ENCODE peak calls at places on chromosome 1, in four cellular contexts. One of them, this sample, is unnamed.

GRCh38 chr1:153614906-153615305 is 1.2 kb downstream of the S100A14 start:
- DNase-seq in ovary: no peak
- DNase-seq in suprapubic skin: no peak
- DNase-seq in IMR-90: no peak
- DNase-seq in this sample: no peak

GRCh38 chr1:37755290-37755689 is 9.6 kb downstream of the EPHA10 start:
- DNase-seq in ovary: no peak
- DNase-seq in suprapubic skin: no peak
- DNase-seq in IMR-90: no peak
- DNase-seq in this sample: no peak

GRCh38 chr1:234612352-234613127 is 2.6 kb upstream of the IRF2BP2 start:
- DNase-seq in ovary: peak; percentile 84
- DNase-seq in suprapubic skin: peak; percentile 93
- DNase-seq in IMR-90: peak; percentile 99
- DNase-seq in this sample: no peak

GRCh38 chr1:8889103-8889846 is 10.8 kb upstream of the ENO1 start:
- DNase-seq in ovary: no peak
- DNase-seq in suprapubic skin: no peak
- DNase-seq in IMR-90: no peak
- DNase-seq in this sample: no peak

GRCh38 chr1:234681990-234682389 is 72.0 kb upstream of the IRF2BP2 start:
- DNase-seq in ovary: no peak
- DNase-seq in suprapubic skin: no peak
- DNase-seq in IMR-90: no peak
- DNase-seq in this sample: no peak

GRCh38 chr1:198113302-198113701 is 43.5 kb upstream of the NEK7 start:
- DNase-seq in ovary: no peak
- DNase-seq in suprapubic skin: no peak
- DNase-seq in IMR-90: peak; percentile 76
- DNase-seq in this sample: no peak

GRCh38 chr1:116573388-116574100 is 2.7 kb upstream of the CD58 start:
- DNase-seq in ovary: no peak
- DNase-seq in suprapubic skin: no peak
- DNase-seq in IMR-90: peak; percentile 56
- DNase-seq in this sample: no peak

GRCh38 chr1:94773296-94773809 is 46.8 kb upstream of the SLC44A3 start:
- DNase-seq in ovary: no peak
- DNase-seq in suprapubic skin: no peak
- DNase-seq in IMR-90: no peak
- DNase-seq in this sample: no peak

GRCh38 chr1:113893267-113893666 is 5.9 kb upstream of the BCL2L15 start:
- DNase-seq in ovary: no peak
- DNase-seq in suprapubic skin: no peak
- DNase-seq in IMR-90: no peak
- DNase-seq in this sample: no peak

GRCh38 chr1:180136311-180136967 is 18.2 kb upstream of the QSOX1 start:
- DNase-seq in ovary: no peak
- DNase-seq in suprapubic skin: no peak
- DNase-seq in IMR-90: peak; percentile 35
- DNase-seq in this sample: no peak

GRCh38 chr1:3670823-3671251 is 18.5 kb downstream of the TP73 start:
- DNase-seq in ovary: no peak
- DNase-seq in suprapubic skin: no peak
- DNase-seq in IMR-90: no peak
- DNase-seq in this sample: no peak

GRCh38 chr1:42081475-42081874 is 71.7 kb upstream of the GUCA2B start:
- DNase-seq in ovary: no peak
- DNase-seq in suprapubic skin: no peak
- DNase-seq in IMR-90: no peak
- DNase-seq in this sample: no peak

GRCh38 chr1:204493145-204493881 is 1.3 kb downstream of the PIK3C2B start:
- DNase-seq in ovary: peak; percentile 57
- DNase-seq in suprapubic skin: peak; percentile 91
- DNase-seq in IMR-90: peak; percentile 33
- DNase-seq in this sample: peak; percentile 42

GRCh38 chr1:98688110-98688739 is 26.7 kb downstream of the SNX7 start:
- DNase-seq in ovary: no peak
- DNase-seq in suprapubic skin: no peak
- DNase-seq in IMR-90: no peak
- DNase-seq in this sample: no peak

GRCh38 chr1:154427173-154428139 is 22.3 kb downstream of the IL6R start:
- DNase-seq in ovary: no peak
- DNase-seq in suprapubic skin: no peak
- DNase-seq in IMR-90: peak; percentile 44
- DNase-seq in this sample: no peak

GRCh38 chr1:245956225-245956624 is 550.9 kb downstream of the SMYD3 start:
- DNase-seq in ovary: no peak
- DNase-seq in suprapubic skin: no peak
- DNase-seq in IMR-90: peak; percentile 55
- DNase-seq in this sample: no peak

GRCh38 chr1:9630331-9631081 is 21.0 kb upstream of the PIK3CD start:
- DNase-seq in ovary: no peak
- DNase-seq in suprapubic skin: no peak
- DNase-seq in IMR-90: no peak
- DNase-seq in this sample: no peak

GRCh38 chr1:145730900-145731299 is 11.6 kb downstream of the CD160 start:
- DNase-seq in ovary: no peak
- DNase-seq in suprapubic skin: no peak
- DNase-seq in IMR-90: no peak
- DNase-seq in this sample: no peak

GRCh38 chr1:19163261-19163660 is 46.8 kb downstream of the UBR4 start:
- DNase-seq in ovary: no peak
- DNase-seq in suprapubic skin: no peak
- DNase-seq in IMR-90: peak; percentile 93
- DNase-seq in this sample: no peak

DNA sequence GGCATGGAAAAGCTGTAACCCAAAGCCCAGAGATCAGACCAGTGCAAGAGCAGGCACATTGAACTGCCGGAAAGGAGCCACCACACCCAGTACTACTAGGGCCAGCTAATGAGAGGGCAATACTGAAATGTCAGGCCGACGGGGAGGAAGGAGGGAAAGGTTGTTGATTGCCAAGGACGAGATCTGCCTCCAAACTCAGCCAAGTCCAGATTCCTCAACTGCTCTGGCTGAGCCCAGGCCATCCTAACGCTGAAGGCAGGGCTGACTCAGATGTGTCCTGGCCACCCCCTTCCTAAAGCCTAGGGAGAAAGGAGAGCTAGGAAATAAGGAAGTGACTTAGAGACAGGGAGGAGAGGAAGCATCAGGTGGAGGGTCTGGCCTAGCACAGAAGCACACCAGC is 42.1 kb upstream of the IPO9 start:
- DNase-seq in ovary: no peak
- DNase-seq in suprapubic skin: no peak
- DNase-seq in IMR-90: no peak
- DNase-seq in this sample: no peak
- H3K36me3 ChIP-seq in ovary: no peaks in the 10 kb centered on the region
- H3K36me3 ChIP-seq in suprapubic skin: peaks cover 44% of the 10 kb centered on the region
- H3K36me3 ChIP-seq in IMR-90: peaks cover 74% of the 10 kb centered on the region
- H3K36me3 ChIP-seq in this sample: peaks cover 9% of the 10 kb centered on the region

DNA sequence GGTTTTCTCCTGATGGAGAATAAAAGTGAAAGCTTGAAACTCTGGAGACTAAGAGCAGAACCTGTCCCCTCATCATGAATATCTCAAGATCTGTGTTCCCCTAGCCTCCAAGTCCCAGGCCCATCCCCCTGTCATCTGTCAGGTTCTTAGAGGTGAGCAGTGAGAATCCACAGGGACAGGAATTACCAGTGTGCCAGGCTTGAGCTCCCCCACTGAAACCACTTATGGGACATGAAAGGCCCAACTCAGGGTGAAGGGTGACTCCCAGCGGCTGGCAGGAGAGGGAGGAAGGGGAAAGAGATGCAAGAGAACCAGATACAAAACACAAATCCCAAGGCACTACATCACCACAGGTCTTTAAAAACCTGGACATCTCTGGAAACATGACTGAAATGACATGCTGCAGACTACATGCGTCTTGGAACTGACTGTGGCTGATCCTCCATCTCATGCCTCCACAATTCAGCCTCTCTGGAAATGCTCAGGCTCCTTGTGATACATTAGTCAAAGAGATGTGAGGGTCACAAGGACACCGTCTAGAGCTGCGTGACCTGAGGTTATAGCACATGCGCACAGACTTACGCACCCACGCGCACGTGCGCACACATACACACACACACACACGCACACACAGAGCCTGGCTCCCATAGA is 6.8 kb upstream of the LY9 start:
- DNase-seq in ovary: no peak
- DNase-seq in suprapubic skin: no peak
- DNase-seq in IMR-90: no peak
- DNase-seq in this sample: no peak
- H3K27me3 ChIP-seq in ovary: no peaks in the 10 kb centered on the region
- H3K27me3 ChIP-seq in suprapubic skin: no peaks in the 10 kb centered on the region
- H3K27me3 ChIP-seq in IMR-90: no peaks in the 10 kb centered on the region
- H3K27me3 ChIP-seq in this sample: no peaks in the 10 kb centered on the region

GRCh38 chr1:69569281-69569970 is 1.7 kb downstream of the LRRC7 start:
- DNase-seq in ovary: no peak
- DNase-seq in suprapubic skin: no peak
- DNase-seq in IMR-90: no peak
- DNase-seq in this sample: peak; percentile 23
- H3K4me3 ChIP-seq in ovary: no peak overlapping the region
- H3K4me3 ChIP-seq in suprapubic skin: peak overlapping the region; percentile 62
- H3K4me3 ChIP-seq in IMR-90: no peak overlapping the region
- H3K4me3 ChIP-seq in this sample: peak overlapping the region; percentile 73

GRCh38 chr1:155773221-155773620 is 83.8 kb downstream of the GON4L start:
- DNase-seq in ovary: no peak
- DNase-seq in suprapubic skin: no peak
- DNase-seq in IMR-90: no peak
- DNase-seq in this sample: no peak

GRCh38 chr1:155777541-155777940 is 79.5 kb downstream of the GON4L start:
- DNase-seq in ovary: no peak
- DNase-seq in suprapubic skin: no peak
- DNase-seq in IMR-90: no peak
- DNase-seq in this sample: no peak

GRCh38 chr1:155776414-155776813 is 80.6 kb downstream of the GON4L start:
- DNase-seq in ovary: no peak
- DNase-seq in suprapubic skin: no peak
- DNase-seq in IMR-90: no peak
- DNase-seq in this sample: no peak
- H3K36me3 ChIP-seq in ovary: no peaks in the 10 kb centered on the region
- H3K36me3 ChIP-seq in suprapubic skin: peaks cover 71% of the 10 kb centered on the region
- H3K36me3 ChIP-seq in IMR-90: peaks cover 36% of the 10 kb centered on the region
- H3K36me3 ChIP-seq in this sample: peaks cover 7% of the 10 kb centered on the region

DNA sequence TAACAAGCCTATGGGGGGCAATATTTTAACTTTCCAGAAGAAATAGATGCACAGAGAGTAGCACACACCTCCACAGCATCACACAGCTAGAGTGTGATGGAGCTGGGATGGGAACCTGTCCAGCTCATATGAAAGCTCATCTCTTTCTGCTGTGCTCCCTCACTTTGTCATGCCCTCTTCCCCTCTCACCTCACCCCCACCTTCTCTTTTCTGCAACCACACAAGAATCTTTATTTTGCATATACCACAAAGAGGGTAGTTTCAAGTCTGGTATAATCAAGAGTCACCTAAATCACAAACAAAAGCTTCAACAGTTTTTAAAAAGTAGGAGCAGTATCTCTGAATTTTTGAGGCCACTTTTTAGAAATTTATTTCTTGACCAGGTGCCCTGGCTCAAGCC is 22.6 kb downstream of the FOXD2 start:
- DNase-seq in ovary: no peak
- DNase-seq in suprapubic skin: no peak
- DNase-seq in IMR-90: no peak
- DNase-seq in this sample: no peak
- H3K27me3 ChIP-seq in ovary: no peaks in the 10 kb centered on the region
- H3K27me3 ChIP-seq in suprapubic skin: peaks cover 76% of the 10 kb centered on the region
- H3K27me3 ChIP-seq in IMR-90: peaks cover 15% of the 10 kb centered on the region
- H3K27me3 ChIP-seq in this sample: peaks cover 9% of the 10 kb centered on the region

DNA sequence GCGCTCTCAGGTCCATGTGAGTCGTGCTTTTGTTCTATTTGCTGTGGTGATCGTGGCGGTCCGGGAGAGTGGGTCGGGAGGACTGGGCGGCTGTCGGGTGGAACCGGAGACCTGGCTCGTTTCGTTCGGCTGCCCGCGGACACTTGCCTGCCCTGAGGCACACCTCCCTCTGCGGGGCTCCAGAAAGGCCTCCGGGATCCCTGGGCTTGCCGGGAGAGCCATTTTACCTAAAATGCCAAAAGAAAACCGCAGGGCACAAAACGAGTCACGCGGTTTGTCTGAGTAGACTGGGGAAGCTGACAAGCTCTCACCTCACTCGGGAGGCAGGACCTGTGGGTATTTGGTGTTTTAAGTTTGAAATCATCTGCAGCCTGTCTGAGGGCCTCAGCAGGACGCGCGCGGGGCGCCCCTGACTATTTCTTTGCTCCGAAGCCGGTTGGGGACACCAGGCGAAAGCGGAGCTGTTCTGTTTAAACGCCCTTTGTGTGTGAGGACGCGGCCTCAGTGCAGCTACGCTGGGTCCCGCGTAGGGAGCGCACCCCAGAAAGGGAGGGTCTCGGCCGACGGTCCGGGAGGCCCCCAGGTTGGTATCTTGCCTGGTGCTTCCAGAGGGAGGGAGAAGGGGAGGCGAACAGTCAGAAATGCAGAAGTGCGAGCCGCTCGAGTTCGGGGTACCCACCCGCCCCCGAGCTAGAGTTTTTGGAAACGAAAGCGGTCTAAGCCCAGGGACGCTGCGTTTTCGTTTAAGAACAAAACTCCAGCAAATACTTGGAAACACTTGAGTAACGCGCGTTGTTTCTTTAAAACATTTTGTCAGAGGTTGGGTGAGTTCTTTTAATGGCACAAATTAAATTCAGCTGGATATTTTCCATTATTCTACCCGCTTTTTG is 996 bp downstream of the LHX8 start:
- DNase-seq in ovary: no peak
- DNase-seq in suprapubic skin: no peak
- DNase-seq in IMR-90: peak; percentile 0
- DNase-seq in this sample: peak; percentile 65
- H3K4me3 ChIP-seq in ovary: no peak overlapping the region
- H3K4me3 ChIP-seq in suprapubic skin: peak overlapping the region; percentile 49
- H3K4me3 ChIP-seq in IMR-90: peak overlapping the region; percentile 36
- H3K4me3 ChIP-seq in this sample: peak overlapping the region; percentile 50

GRCh38 chr1:231194843-231195516 is 33.1 kb downstream of the TRIM67 start:
- DNase-seq in ovary: no peak
- DNase-seq in suprapubic skin: no peak
- DNase-seq in IMR-90: no peak
- DNase-seq in this sample: no peak
- H3K36me3 ChIP-seq in ovary: no peaks in the 10 kb centered on the region
- H3K36me3 ChIP-seq in suprapubic skin: no peaks in the 10 kb centered on the region
- H3K36me3 ChIP-seq in IMR-90: no peaks in the 10 kb centered on the region
- H3K36me3 ChIP-seq in this sample: no peaks in the 10 kb centered on the region

DNA sequence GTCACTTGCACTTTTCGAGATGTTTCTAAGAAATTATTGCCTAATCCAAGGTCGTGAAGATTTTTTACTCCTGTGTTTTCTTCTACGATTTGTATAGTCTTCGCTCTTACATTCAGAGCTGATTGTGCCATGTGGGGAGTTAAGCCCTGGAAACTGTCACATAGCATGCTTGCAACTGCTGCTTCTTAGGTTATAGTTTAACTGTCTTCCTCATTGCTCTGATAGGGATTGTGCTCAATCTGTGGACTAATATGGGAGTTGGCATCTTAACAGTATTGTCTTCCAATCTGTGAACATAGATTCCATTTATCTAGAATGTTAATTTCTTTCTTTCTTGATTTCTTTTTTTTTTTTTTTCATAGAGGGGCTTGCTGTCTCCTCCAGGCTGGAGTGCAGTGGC is 34.8 kb upstream of the CAMTA1 start:
- DNase-seq in ovary: no peak
- DNase-seq in suprapubic skin: no peak
- DNase-seq in IMR-90: no peak
- DNase-seq in this sample: no peak
- H3K27me3 ChIP-seq in ovary: no peaks in the 10 kb centered on the region
- H3K27me3 ChIP-seq in suprapubic skin: no peaks in the 10 kb centered on the region
- H3K27me3 ChIP-seq in IMR-90: peaks cover 11% of the 10 kb centered on the region
- H3K27me3 ChIP-seq in this sample: no peaks in the 10 kb centered on the region

This sample was measured in H7.